ENCODE peak calls at places on chromosomes 7 and 10, in four cellular contexts. V, C, O and T are unnamed samples.

GRCh38 chr10:52756295-52756694 is 16.3 kb downstream of the MBL2 start:
- DNase-seq in V (no peak), C (no peak), O (peak), T (no peak)

GRCh38 chr7:136941815-136942214 is 73.4 kb downstream of the CHRM2 start:
- DNase-seq in V (no peak), C (no peak), O (no peak), T (no peak)

GRCh38 chr10:17381502-17382142 is 72.8 kb downstream of the ST8SIA6 start:
- DNase-seq in V (no peak), C (no peak), O (no peak), T (no peak)

GRCh38 chr7:107697246-107698044 is 36.8 kb downstream of the SLC26A4 start:
- DNase-seq in V (no peak), C (no peak), O (no peak), T (no peak)

GRCh38 chr7:16035392-16035791 is 348.9 kb upstream of the MEOX2 start:
- DNase-seq in V (no peak), C (no peak), O (no peak), T (no peak)

GRCh38 chr10:122363722-122364463 is 10.6 kb upstream of the PLEKHA1 start:
- DNase-seq in V (no peak), C (no peak), O (no peak), T (no peak)

GRCh38 chr10:128943111-128943510 is 523.9 kb upstream of the MGMT start:
- DNase-seq in V (no peak), C (no peak), O (no peak), T (no peak)

GRCh38 chr7:143437568-143437967 is 5.7 kb upstream of the TAS2R60 start:
- DNase-seq in V (no peak), C (no peak), O (no peak), T (no peak)

GRCh38 chr10:3625959-3626751 is 158.9 kb downstream of the KLF6 start:
- DNase-seq in V (peak), C (no peak), O (peak), T (no peak)

GRCh38 chr10:132671171-132672154 is 114.5 kb downstream of the NKX6-2 start:
- DNase-seq in V (no peak), C (no peak), O (no peak), T (peak)

GRCh38 chr7:91140982-91141381 is 123.3 kb upstream of the FZD1 start:
- DNase-seq in V (no peak), C (no peak), O (no peak), T (no peak)